ENCODE peak calls at places on chromosomes 2 and 18, in six cellular contexts. C is amniotic stem cell; D is EL; W is small intestine; X is putamen; U is activated naive CD4-positive, alpha-beta T cell treated with anti-CD3 and anti-CD28 coated beads, Interleukin-2, amount 50 U/mL, for 16 hours. G is an unnamed sample.

GRCh38 chr2:53852540-53852939 is 7.2 kb downstream of the GPR75 start:
- DNase-seq in C (no peak), D (no peak), W (no peak), X (no peak), U (no peak), G (no peak)

GRCh38 chr2:160408575-160409291 is 84.9 kb downstream of the RBMS1 start:
- DNase-seq in C (no peak), D (no peak), W (no peak), X (no peak), U (no peak), G (peak)

GRCh38 chr2:80303825-80304521 is 579 bp downstream of the LRRTM1 start:
- DNase-seq in C (no peak), D (no peak), W (no peak), X (no peak), U (no peak), G (no peak)

GRCh38 chr18:48777737-48778111 is 173.0 kb downstream of the SMAD7 start:
- DNase-seq in C (no peak), D (no peak), W (no peak), X (no peak), U (no peak), G (no peak)

GRCh38 chr2:69217333-69218080 is 169.5 kb downstream of the GFPT1 start:
- DNase-seq in C (no peak), D (no peak), W (no peak), X (no peak), U (no peak), G (no peak)

GRCh38 chr18:59376351-59376935 is 17.4 kb upstream of the LMAN1 start:
- DNase-seq in C (no peak), D (no peak), W (no peak), X (no peak), U (no peak), G (no peak)

GRCh38 chr2:210593166-210593565 is 36.8 kb downstream of the CPS1 start:
- DNase-seq in C (no peak), D (no peak), W (no peak), X (no peak), U (no peak), G (no peak)

GRCh38 chr2:99112617-99113016 is 28.9 kb upstream of the C2orf15 start:
- DNase-seq in C (no peak), D (no peak), W (no peak), X (peak), U (no peak), G (no peak)

GRCh38 chr2:43568226-43568625 is 27.6 kb downstream of the THADA start:
- DNase-seq in C (no peak), D (no peak), W (no peak), X (no peak), U (no peak), G (no peak)

GRCh38 chr2:214006601-214007000 is 404.3 kb upstream of the VWC2L start:
- DNase-seq in C (no peak), D (no peak), W (no peak), X (no peak), U (no peak), G (no peak)

GRCh38 chr2:233259745-233260144 is 8.3 kb downstream of the ATG16L1 start:
- DNase-seq in C (no peak), D (no peak), W (no peak), X (no peak), U (no peak), G (no peak)

GRCh38 chr18:961644-962355 is 57.1 kb downstream of the ADCYAP1 start:
- DNase-seq in C (no peak), D (peak), W (peak), X (peak), U (peak), G (peak)

GRCh38 chr2:206296128-206296527 is 21.7 kb downstream of the ZDBF2 start:
- DNase-seq in C (no peak), D (peak), W (no peak), X (no peak), U (no peak), G (peak)

GRCh38 chr18:3612315-3612714 is 162.3 kb downstream of the TGIF1 start:
- DNase-seq in C (no peak), D (no peak), W (no peak), X (peak), U (no peak), G (no peak)

GRCh38 chr2:27370816-27371620 is 602 bp downstream of the SNX17 start:
- DNase-seq in C (no peak), D (peak), W (peak), X (no peak), U (peak), G (peak)

GRCh38 chr18:3666526-3667254 is 216.7 kb downstream of the TGIF1 start:
- DNase-seq in C (no peak), D (no peak), W (no peak), X (no peak), U (no peak), G (no peak)

GRCh38 chr18:62925031-62925688 is 209.8 kb downstream of the PHLPP1 start:
- DNase-seq in C (no peak), D (peak), W (no peak), X (no peak), U (no peak), G (no peak)

GRCh38 chr18:51453594-51453993 is 256.1 kb upstream of the MEX3C start:
- DNase-seq in C (no peak), D (no peak), W (no peak), X (no peak), U (no peak), G (no peak)

GRCh38 chr2:181575024-181575649 is 81.8 kb downstream of the CERKL start:
- DNase-seq in C (no peak), D (no peak), W (peak), X (no peak), U (no peak), G (no peak)

GRCh38 chr2:241894681-241895426 is 25.3 kb downstream of the RTP5 start:
- DNase-seq in C (no peak), D (no peak), W (no peak), X (no peak), U (peak), G (no peak)

GRCh38 chr2:238925281-238925680 is 77.4 kb downstream of the TWIST2 start:
- DNase-seq in C (no peak), D (no peak), W (no peak), X (no peak), U (no peak), G (no peak)

GRCh38 chr2:212940816-212941215 is 210.6 kb downstream of the IKZF2 start:
- DNase-seq in C (no peak), D (no peak), W (peak), X (no peak), U (no peak), G (peak)

GRCh38 chr2:227436436-227436835 is 35.5 kb upstream of the AGFG1 start:
- DNase-seq in C (no peak), D (no peak), W (no peak), X (no peak), U (no peak), G (no peak)

GRCh38 chr18:62795813-62796212 is 80.5 kb downstream of the PHLPP1 start:
- DNase-seq in C (no peak), D (no peak), W (no peak), X (no peak), U (no peak), G (no peak)

GRCh38 chr2:104794416-104794815 is 59.5 kb upstream of the POU3F3 start:
- DNase-seq in C (no peak), D (no peak), W (no peak), X (no peak), U (no peak), G (no peak)

GRCh38 chr2:130318906-130319305 is 23.8 kb upstream of the IMP4 start:
- DNase-seq in C (no peak), D (no peak), W (no peak), X (no peak), U (no peak), G (no peak)

GRCh38 chr2:226063704-226064390 is 664.3 kb downstream of the NYAP2 start:
- DNase-seq in C (peak), D (peak), W (no peak), X (no peak), U (no peak), G (no peak)

GRCh38 chr2:216880509-216881184 is 20.8 kb upstream of the TNP1 start:
- DNase-seq in C (no peak), D (no peak), W (peak), X (no peak), U (no peak), G (no peak)

GRCh38 chr2:31413876-31414550 is 529 bp downstream of the XDH start:
- DNase-seq in C (no peak), D (no peak), W (peak), X (no peak), U (no peak), G (no peak)

GRCh38 chr2:231716641-231717280 is 8.4 kb downstream of the PTMA start:
- DNase-seq in C (no peak), D (peak), W (no peak), X (no peak), U (no peak), G (no peak)

GRCh38 chr2:164948540-164948939 is 6.8 kb downstream of the SLC38A11 start:
- DNase-seq in C (no peak), D (no peak), W (no peak), X (no peak), U (no peak), G (peak)

GRCh38 chr2:74045454-74045853 is 60.7 kb downstream of the TET3 start:
- DNase-seq in C (no peak), D (peak), W (no peak), X (no peak), U (no peak), G (no peak)